ENCODE peak calls at places on chromosomes 4 and X, in seven cellular contexts. C is mesendoderm, P is Peyer's patch, O is IMR-90, X is astrocyte, G is endodermal cell, B is neuronal stem cell. T is an unnamed sample.
A peak's percentile ranks its signal among the peaks of the same experiment; 100 is the strongest.

GRCh38 chr4:16225996-16226815 is at the start of gene TAPT1:
- DNase-seq in B (peak; percentile 66), P (peak; percentile 91), X (no peak), G (peak; percentile 90), O (peak; percentile 30), C (peak; percentile 66), T (peak; percentile 76)

GRCh38 chr4:25993564-25994185 is 79.7 kb downstream of the SMIM20 start:
- DNase-seq in C (peak; percentile 100), B (peak; percentile 75), P (no peak), X (peak; percentile 35), G (peak; percentile 99), O (no peak), T (peak; percentile 15)

GRCh38 chr4:8016527-8016926 is 76.9 kb upstream of the AFAP1 start:
- DNase-seq in P (no peak), O (no peak), G (no peak), X (peak; percentile 62), C (no peak), B (no peak), T (no peak)

GRCh38 chr4:6071191-6071958 is 53.1 kb upstream of the C4orf50 start:
- DNase-seq in C (peak; percentile 27), O (no peak), X (no peak), P (no peak), G (peak; percentile 77), B (no peak), T (no peak)

GRCh38 chrX:38970845-38971244 is 169.6 kb downstream of the MID1IP1 start:
- DNase-seq in B (no peak), P (no peak), G (no peak), C (no peak), X (no peak), O (no peak), T (no peak)

GRCh38 chr4:16055937-16056336 is 27.9 kb downstream of the PROM1 start:
- DNase-seq in G (no peak), X (no peak), O (no peak), B (no peak), C (no peak), P (no peak), T (no peak)

GRCh38 chrX:152343306-152343705 is 107.8 kb downstream of the GABRA3 start:
- DNase-seq in O (no peak), B (no peak), X (no peak), G (no peak), C (peak; percentile 14), P (no peak), T (no peak)

GRCh38 chr4:81757706-81758105 is 286.0 kb upstream of the RASGEF1B start:
- DNase-seq in G (peak; percentile 51), X (no peak), B (no peak), C (peak; percentile 8), P (no peak), O (no peak), T (no peak)

GRCh38 chr4:1571986-1572385 is 112.1 kb downstream of the FAM53A start:
- DNase-seq in O (no peak), G (no peak), P (no peak), C (peak; percentile 36), B (no peak), X (no peak), T (no peak)

GRCh38 chr4:172974586-172974985 is 194.0 kb upstream of the GALNT7 start:
- DNase-seq in G (no peak), C (no peak), P (no peak), X (no peak), B (no peak), O (no peak), T (no peak)

GRCh38 chr4:106609917-106610316 is 241.3 kb upstream of the GIMD1 start:
- DNase-seq in X (no peak), O (no peak), B (no peak), G (no peak), C (no peak), P (no peak), T (no peak)
- H3K27me3 ChIP-seq in X (no peaks in the 10 kb centered on the region), O (no peaks in the 10 kb centered on the region), B (no peaks in the 10 kb centered on the region), G (no peaks in the 10 kb centered on the region), C (no peaks in the 10 kb centered on the region), P (no peaks in the 10 kb centered on the region), T (no peaks in the 10 kb centered on the region)

DNA sequence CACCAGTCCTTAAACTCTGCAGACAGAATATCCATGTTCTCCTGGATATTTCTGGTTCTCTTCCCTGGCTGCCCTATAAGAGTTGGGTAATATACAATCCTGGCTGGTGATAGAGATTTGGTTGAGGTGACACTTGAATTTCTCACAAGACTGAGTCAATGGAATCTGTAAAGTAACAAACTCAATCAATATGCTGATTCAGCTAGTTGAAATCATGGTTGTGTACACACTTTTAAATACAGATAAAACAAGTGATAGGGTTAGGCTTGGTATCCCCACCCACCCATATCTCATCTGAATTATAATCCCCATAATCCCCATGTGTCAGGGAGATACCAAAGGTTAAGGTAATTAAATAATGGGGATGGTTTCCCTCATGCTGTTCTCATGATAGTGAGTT is 349.3 kb upstream of the MAD2L1 start:
- DNase-seq in O (no peak), G (no peak), X (no peak), P (no peak), C (peak; percentile 7), B (no peak), T (no peak)
- H3K27me3 ChIP-seq in O (no peaks in the 10 kb centered on the region), G (no peaks in the 10 kb centered on the region), X (no peaks in the 10 kb centered on the region), P (no peaks in the 10 kb centered on the region), C (no peaks in the 10 kb centered on the region), B (no peaks in the 10 kb centered on the region), T (no peaks in the 10 kb centered on the region)

DNA sequence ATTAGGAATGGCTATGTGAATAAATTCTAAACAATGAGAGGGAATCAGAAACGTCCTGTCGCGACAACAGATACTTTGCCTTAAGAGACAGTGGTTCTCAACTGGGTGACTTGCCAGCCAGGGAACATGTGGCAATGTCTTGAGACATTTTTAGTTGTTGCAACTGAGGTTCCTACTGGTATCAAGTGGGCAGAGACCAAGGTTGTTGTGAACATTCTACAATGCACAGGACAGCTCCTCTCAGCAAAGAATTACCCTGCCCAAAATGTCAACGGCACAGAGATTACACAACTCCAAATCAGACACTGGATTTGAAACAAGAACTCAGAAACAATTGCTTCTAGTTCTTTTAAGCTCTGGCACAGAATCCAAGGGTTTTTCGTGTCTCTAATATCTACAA is 128.6 kb downstream of the ARHGAP6 start:
- DNase-seq in O (no peak), X (no peak), G (no peak), C (no peak), P (no peak), B (no peak), T (no peak)
- H3K27me3 ChIP-seq in O (no peaks in the 10 kb centered on the region), X (no peaks in the 10 kb centered on the region), G (peaks cover 8% of the 10 kb centered on the region), C (no peaks in the 10 kb centered on the region), P (no peaks in the 10 kb centered on the region), B (no peaks in the 10 kb centered on the region), T (no peaks in the 10 kb centered on the region)

GRCh38 chrX:41023098-41023497 is 62.1 kb upstream of the USP9X start:
- DNase-seq in X (no peak), B (no peak), C (no peak), O (no peak), P (no peak), G (no peak), T (no peak)

GRCh38 chrX:41024755-41025154 is 60.5 kb upstream of the USP9X start:
- DNase-seq in P (no peak), X (no peak), C (no peak), O (no peak), G (no peak), B (no peak), T (no peak)

GRCh38 chrX:41026326-41027136 is 58.7 kb upstream of the USP9X start:
- DNase-seq in X (no peak), P (no peak), C (no peak), G (peak; percentile 64), O (no peak), B (no peak), T (no peak)

GRCh38 chrX:41027388-41027787 is 57.9 kb upstream of the USP9X start:
- DNase-seq in P (no peak), X (peak; percentile 74), O (peak; percentile 76), C (no peak), B (no peak), G (no peak), T (no peak)

GRCh38 chrX:41025926-41026325 is 59.3 kb upstream of the USP9X start:
- DNase-seq in B (no peak), O (peak; percentile 16), C (peak; percentile 41), P (no peak), X (peak; percentile 66), G (peak; percentile 63), T (no peak)
- H3K27me3 ChIP-seq in B (no peaks in the 10 kb centered on the region), O (peaks cover 3% of the 10 kb centered on the region), C (no peaks in the 10 kb centered on the region), P (no peaks in the 10 kb centered on the region), X (no peaks in the 10 kb centered on the region), G (no peaks in the 10 kb centered on the region), T (no peaks in the 10 kb centered on the region)

T was measured in DND-41.